ENCODE peak calls at places on chromosomes 13 and 19, in six cellular contexts. F is CD4-positive, alpha-beta T cell; X is KBM-7; R is Peyer's patch; E is HL-60; V is BJ. M is an unnamed sample.

GRCh38 chr19:48363500-48363809 is 285 bp downstream of the TMEM143 start:
- DNase-seq in E (no peak), X (no peak), V (no peak), F (no peak), R (no peak), M (no peak)

GRCh38 chr19:48683349-48683748 is 10.5 kb upstream of the NTN5 start:
- DNase-seq in V (no peak), E (no peak), X (no peak), R (no peak), F (no peak), M (no peak)

GRCh38 chr19:35725216-35725861 is 7.5 kb downstream of the KMT2B start:
- DNase-seq in F (no peak), R (no peak), X (no peak), V (no peak), E (no peak), M (no peak)

GRCh38 chr13:24118576-24118975 is 41.9 kb upstream of the SPATA13 start:
- DNase-seq in R (no peak), V (no peak), F (no peak), X (no peak), E (no peak), M (no peak)

GRCh38 chr19:7492142-7493055 is 3.6 kb upstream of the PEX11G start:
- DNase-seq in F (no peak), E (peak), R (no peak), X (peak), V (no peak), M (no peak)

GRCh38 chr19:45638930-45639729 is at the start of gene EML2:
- DNase-seq in X (peak), F (peak), E (no peak), V (no peak), R (peak), M (peak)

GRCh38 chr19:2261438-2262172 is 5.4 kb upstream of the JSRP1 start:
- DNase-seq in R (peak), V (no peak), F (no peak), E (no peak), X (peak), M (no peak)

GRCh38 chr19:40717880-40718773 is 1.2 kb downstream of the ITPKC start:
- DNase-seq in V (no peak), X (peak), F (no peak), E (no peak), R (peak), M (no peak)

GRCh38 chr13:110319397-110319773 is 12.3 kb downstream of the COL4A2 start:
- DNase-seq in R (no peak), E (no peak), F (no peak), X (no peak), V (no peak), M (no peak)

GRCh38 chr19:38168632-38169031 is 55.4 kb downstream of the DPF1 start:
- DNase-seq in F (no peak), E (no peak), X (no peak), R (no peak), V (no peak), M (no peak)

GRCh38 chr13:27104606-27105005 is 67.0 kb downstream of the USP12 start:
- DNase-seq in F (no peak), R (no peak), X (no peak), V (no peak), E (no peak), M (no peak)

M was measured in myocyte.